ENCODE peak calls at places on chromosomes 2 and 18, in six cellular contexts. B, X, P, V, L and N are unnamed samples.

GRCh38 chr2:127158614-127159290 is 51.8 kb upstream of the BIN1 start:
- DNase-seq in X (no peak), P (no peak), L (no peak), V (no peak), B (no peak), N (peak; percentile 21)

GRCh38 chr2:10126627-10127026 is 4.1 kb downstream of the RRM2 start:
- DNase-seq in B (no peak), V (no peak), P (no peak), L (no peak), X (no peak), N (no peak)

GRCh38 chr2:7539077-7539476 is 621.9 kb downstream of the RNF144A start:
- DNase-seq in V (no peak), B (peak; percentile 23), X (no peak), L (no peak), P (no peak), N (no peak)

GRCh38 chr2:224145751-224146355 is 106.8 kb upstream of the SERPINE2 start:
- DNase-seq in L (no peak), B (no peak), P (peak; percentile 93), X (no peak), V (no peak), N (no peak)

GRCh38 chr18:76131738-76132137 is 363.3 kb downstream of the ZNF516 start:
- DNase-seq in V (no peak), L (no peak), X (no peak), P (no peak), B (no peak), N (no peak)

GRCh38 chr18:4454548-4455112 is 477 bp downstream of the DLGAP1 start:
- DNase-seq in B (no peak), V (no peak), X (no peak), P (no peak), L (no peak), N (no peak)

GRCh38 chr2:241833938-241834852 is 24.5 kb downstream of the PDCD1 start:
- DNase-seq in P (no peak), L (no peak), B (no peak), V (no peak), X (no peak), N (no peak)

GRCh38 chr18:76256897-76257500 is 238.0 kb downstream of the ZNF516 start:
- DNase-seq in B (no peak), V (no peak), X (no peak), L (peak; percentile 57), P (peak; percentile 49), N (no peak)

GRCh38 chr2:199070550-199070949 is 387.2 kb downstream of the SATB2 start:
- DNase-seq in B (no peak), L (no peak), P (peak; percentile 9), X (no peak), V (no peak), N (no peak)

GRCh38 chr18:62187543-62188378 is 706 bp downstream of the RELCH start:
- DNase-seq in L (no peak), X (no peak), P (peak; percentile 70), V (peak; percentile 20), B (peak; percentile 21), N (peak; percentile 56)

GRCh38 chr2:23418490-23418911 is 33.5 kb downstream of the KLHL29 start:
- DNase-seq in X (no peak), L (no peak), P (peak; percentile 86), V (no peak), B (no peak), N (no peak)

GRCh38 chr2:175817200-175817599 is 184.9 kb downstream of the LNPK start:
- DNase-seq in B (no peak), P (peak; percentile 9), V (no peak), L (no peak), X (no peak), N (no peak)

GRCh38 chr18:74040459-74041332 is 106.9 kb downstream of the FBXO15 start:
- DNase-seq in X (peak; percentile 42), L (no peak), P (peak; percentile 7), B (peak; percentile 48), V (peak; percentile 72), N (peak; percentile 65)

GRCh38 chr2:234679766-234680687 is 183.1 kb upstream of the ARL4C start:
- DNase-seq in X (no peak), B (no peak), L (no peak), V (no peak), P (peak; percentile 98), N (no peak)

GRCh38 chr2:217413193-217413592 is 553.3 kb upstream of the TNP1 start:
- DNase-seq in V (no peak), P (no peak), B (no peak), L (no peak), X (no peak), N (no peak)

GRCh38 chr18:34631071-34631470 is 79.0 kb upstream of the DTNA start:
- DNase-seq in P (no peak), L (peak; percentile 31), B (no peak), V (no peak), X (no peak), N (no peak)

GRCh38 chr2:193523662-193524061 is 1328.9 kb upstream of the TMEFF2 start:
- DNase-seq in P (peak; percentile 60), L (no peak), X (no peak), B (no peak), V (no peak), N (no peak)

GRCh38 chr2:168097431-168097830 is 150.0 kb downstream of the STK39 start:
- DNase-seq in V (no peak), X (no peak), L (no peak), B (no peak), P (no peak), N (no peak)

GRCh38 chr2:108560241-108560811 is 26.1 kb downstream of the LIMS1 start:
- DNase-seq in P (no peak), L (no peak), V (no peak), B (no peak), X (no peak), N (no peak)

GRCh38 chr2:75589344-75590105 is 28.8 kb upstream of the EVA1A start:
- DNase-seq in V (no peak), X (no peak), P (no peak), L (no peak), B (no peak), N (no peak)

GRCh38 chr18:78238404-78239089 is 741.1 kb upstream of the SALL3 start:
- DNase-seq in V (no peak), L (no peak), P (no peak), B (no peak), X (no peak), N (no peak)

GRCh38 chr2:32798841-32799240 is 147.9 kb upstream of the LTBP1 start:
- DNase-seq in P (peak; percentile 10), B (no peak), V (no peak), X (no peak), L (no peak), N (no peak)

GRCh38 chr2:29425866-29426265 is 310.7 kb downstream of the CLIP4 start:
- DNase-seq in V (no peak), B (no peak), P (no peak), X (no peak), L (no peak), N (no peak)

GRCh38 chr2:222361787-222362186 is 62.6 kb upstream of the SGPP2 start:
- DNase-seq in B (no peak), X (no peak), L (no peak), P (no peak), V (no peak), N (no peak)